ENCODE peak calls at places on chromosome 12, in eight cellular contexts. G, F, T, D, A, M, L and H are unnamed samples.

GRCh38 chr12:78964521-78964920 is 99.9 kb downstream of the SYT1 start:
- DNase-seq in G (peak), F (no peak), T (no peak), D (no peak), A (no peak), M (no peak), L (no peak), H (no peak)

GRCh38 chr12:106914796-106915634 is 40.7 kb upstream of the TMEM263 start:
- DNase-seq in G (no peak), F (no peak), T (no peak), D (no peak), A (no peak), M (no peak), L (no peak), H (peak)

GRCh38 chr12:84637926-84638325 is 274.7 kb downstream of the SLC6A15 start:
- DNase-seq in G (peak), F (peak), T (no peak), D (no peak), A (no peak), M (peak), L (no peak), H (no peak)

GRCh38 chr12:118302053-118302452 is 70.7 kb downstream of the TAOK3 start:
- DNase-seq in G (peak), F (peak), T (no peak), D (no peak), A (no peak), M (peak), L (no peak), H (no peak)

GRCh38 chr12:29241821-29242591 is 92.9 kb downstream of the FAR2 start:
- DNase-seq in G (peak), F (peak), T (peak), D (peak), A (peak), M (peak), L (no peak), H (peak)

GRCh38 chr12:91361864-91362263 is 179.2 kb upstream of the DCN start:
- DNase-seq in G (peak), F (peak), T (no peak), D (no peak), A (no peak), M (peak), L (no peak), H (peak)

GRCh38 chr12:82517027-82517426 is 158.7 kb downstream of the METTL25 start:
- DNase-seq in G (no peak), F (no peak), T (no peak), D (no peak), A (no peak), M (no peak), L (peak), H (peak)

GRCh38 chr12:65725376-65725775 is 98.9 kb upstream of the HMGA2 start:
- DNase-seq in G (peak), F (peak), T (no peak), D (no peak), A (no peak), M (peak), L (no peak), H (no peak)

GRCh38 chr12:100860611-100861010 is 66.0 kb downstream of the ANO4 start:
- DNase-seq in G (no peak), F (peak), T (no peak), D (no peak), A (no peak), M (no peak), L (no peak), H (no peak)

GRCh38 chr12:3041558-3042164 is 35.5 kb upstream of the TSPAN9 start:
- DNase-seq in G (peak), F (peak), T (peak), D (peak), A (peak), M (peak), L (peak), H (peak)

GRCh38 chr12:122137229-122137628 is 36.8 kb downstream of the IL31 start:
- DNase-seq in G (no peak), F (no peak), T (no peak), D (no peak), A (no peak), M (no peak), L (peak), H (no peak)
- TF ChIP-seq CTCF in G (peak), F (peak), T (peak), D (no peak), A (no peak), M (peak), L (no peak), H (no peak)

DNA sequence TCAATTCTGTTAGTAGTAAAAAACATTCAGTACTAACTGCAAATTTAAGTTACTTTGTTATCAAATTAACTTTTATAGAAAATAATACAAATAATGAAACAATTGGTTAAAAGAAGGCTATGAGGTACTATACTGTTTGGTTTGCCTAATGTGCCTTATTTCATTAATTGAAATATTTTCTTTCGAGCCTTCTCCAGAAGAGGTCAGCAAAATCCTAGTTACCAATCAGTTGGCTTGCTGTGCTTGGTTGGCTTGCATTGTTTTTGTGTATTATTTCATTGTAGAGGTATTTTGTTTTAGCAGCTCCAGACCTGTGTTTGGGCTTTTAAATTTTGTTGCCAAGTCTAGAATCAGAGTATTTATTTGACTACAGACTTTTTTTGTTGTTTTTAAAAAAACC is 68.5 kb downstream of the AEBP2 start:
- DNase-seq in G (peak), F (no peak), T (no peak), D (no peak), A (no peak), M (peak), L (no peak), H (no peak)
- TF ChIP-seq CTCF in G (peak), F (no peak), T (peak), D (peak), A (peak), M (peak), L (no peak), H (no peak)

DNA sequence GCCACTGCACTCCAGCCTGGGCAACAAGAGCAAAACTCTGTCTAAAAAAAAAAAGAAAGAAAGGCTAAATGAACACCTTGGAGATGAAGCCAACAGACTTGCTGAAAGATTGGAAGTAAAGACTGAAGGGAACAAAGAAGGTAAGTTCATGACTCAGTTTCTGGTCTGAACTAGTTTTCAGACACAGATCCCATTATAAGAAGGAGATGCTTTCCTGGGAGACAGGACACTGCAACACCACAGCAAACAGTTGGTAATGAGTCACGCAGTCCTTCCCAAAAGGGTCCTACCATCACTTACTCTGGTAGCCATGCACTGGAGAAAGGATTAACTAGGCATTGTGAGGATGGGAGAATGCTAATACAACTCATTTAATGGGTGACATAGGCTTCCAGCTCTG is 97.2 kb downstream of the SSPN start:
- DNase-seq in G (no peak), F (no peak), T (no peak), D (no peak), A (no peak), M (no peak), L (no peak), H (no peak)
- TF ChIP-seq CTCF in G (no peak), F (no peak), T (no peak), D (no peak), A (no peak), M (no peak), L (no peak), H (no peak)

DNA sequence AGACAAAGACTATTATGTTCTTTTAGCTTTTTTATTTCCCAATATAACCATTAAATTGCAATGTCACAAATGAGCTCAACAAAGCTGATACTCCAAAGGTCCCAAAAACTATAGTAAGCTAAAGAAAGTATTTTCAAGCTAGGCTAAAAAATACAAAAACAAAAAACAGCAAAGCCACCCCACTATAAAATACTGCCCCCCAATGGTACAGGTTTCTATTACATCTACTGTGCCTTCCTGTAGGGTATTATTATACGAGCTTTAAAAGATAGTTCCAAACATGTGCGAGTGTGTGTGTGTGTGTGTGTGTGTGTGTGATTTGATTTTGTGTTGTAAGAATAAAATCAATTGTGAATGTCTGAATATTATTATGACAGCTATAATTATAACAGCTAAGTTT is 1.1 kb downstream of the IFNG start:
- DNase-seq in G (peak), F (no peak), T (no peak), D (no peak), A (no peak), M (peak), L (no peak), H (no peak)
- TF ChIP-seq CTCF in G (peak), F (peak), T (peak), D (peak), A (peak), M (peak), L (peak), H (no peak)

GRCh38 chr12:5073838-5074237 is 30.2 kb downstream of the KCNA5 start:
- DNase-seq in G (peak), F (no peak), T (no peak), D (no peak), A (no peak), M (peak), L (no peak), H (no peak)
- TF ChIP-seq CTCF in G (peak), F (peak), T (peak), D (no peak), A (no peak), M (peak), L (no peak), H (peak)

GRCh38 chr12:48105867-48106563 is at the start of gene SENP1:
- DNase-seq in G (peak), F (peak), T (peak), D (peak), A (peak), M (peak), L (peak), H (peak)
- TF ChIP-seq CTCF in G (peak), F (peak), T (peak), D (no peak), A (peak), M (peak), L (no peak), H (no peak)

GRCh38 chr12:6063379-6063735 is 61.1 kb downstream of the VWF start:
- DNase-seq in G (no peak), F (no peak), T (no peak), D (no peak), A (no peak), M (no peak), L (no peak), H (no peak)
- TF ChIP-seq CTCF in G (no peak), F (no peak), T (no peak), D (no peak), A (peak), M (peak), L (peak), H (no peak)

DNA sequence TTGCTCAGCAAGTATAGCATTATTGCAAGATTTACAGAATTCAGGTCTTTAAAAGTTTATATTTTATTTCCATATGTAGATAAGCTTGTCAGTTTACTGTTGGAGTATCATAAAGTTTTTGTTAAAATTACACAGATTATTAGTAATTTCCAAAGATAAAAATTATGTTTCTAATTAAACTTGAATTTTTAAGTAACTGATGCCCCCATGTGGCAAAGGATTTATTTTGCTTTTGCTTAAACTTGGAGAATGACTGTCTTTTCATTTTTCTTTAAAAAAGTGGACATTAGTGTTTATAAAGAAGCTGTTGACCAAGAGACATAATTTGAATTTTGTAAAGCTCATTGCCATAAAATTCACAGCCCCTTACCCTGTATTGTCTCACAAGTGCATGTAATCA is 45.8 kb downstream of the ETNK1 start:
- DNase-seq in G (peak), F (peak), T (no peak), D (no peak), A (no peak), M (no peak), L (no peak), H (no peak)
- TF ChIP-seq CTCF in G (peak), F (peak), T (no peak), D (peak), A (peak), M (peak), L (no peak), H (no peak)

DNA sequence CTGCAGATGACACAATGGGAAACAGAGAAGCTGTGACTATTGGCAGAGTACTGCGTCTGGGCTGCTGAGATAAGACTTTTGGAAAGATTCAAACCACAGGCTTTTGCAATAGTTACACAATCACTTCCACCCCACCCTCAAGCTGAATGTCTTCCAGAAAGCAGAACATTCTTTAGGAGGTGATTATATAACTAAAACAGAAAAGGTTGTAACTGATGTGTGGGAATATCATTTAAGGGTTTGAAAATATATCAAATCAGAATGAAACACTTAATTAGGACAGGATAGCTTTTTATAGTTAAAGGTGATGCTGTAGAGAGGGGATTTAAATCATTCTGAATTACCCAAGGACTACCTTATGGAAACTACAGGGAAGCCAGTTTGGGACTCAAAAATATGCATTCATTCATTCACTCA is 75.2 kb upstream of the TMPO start:
- DNase-seq in G (peak), F (peak), T (peak), D (no peak), A (peak), M (peak), L (no peak), H (no peak)
- TF ChIP-seq CTCF in G (no peak), F (no peak), T (no peak), D (no peak), A (no peak), M (no peak), L (no peak), H (no peak)